ENCODE peak calls at places on chromosomes 12 and 14, in six cellular contexts. V, K, J, L, U and S are unnamed samples.

GRCh38 chr12:128942960-128943477 is 89.7 kb downstream of the GLT1D1 start:
- DNase-seq in K (no peak), J (no peak), L (no peak), U (no peak), V (no peak), S (no peak)

GRCh38 chr12:110109037-110109836 is 14.9 kb upstream of the IFT81 start:
- DNase-seq in K (peak), L (peak), V (peak), U (no peak), J (peak), S (no peak)

GRCh38 chr12:96236221-96236822 is 42.1 kb downstream of the ELK3 start:
- DNase-seq in J (no peak), L (no peak), V (no peak), K (no peak), U (no peak), S (no peak)

GRCh38 chr12:11863988-11864387 is 206.8 kb upstream of the BCL2L14 start:
- DNase-seq in V (no peak), U (no peak), J (peak), L (no peak), K (no peak), S (no peak)

GRCh38 chr12:77089701-77090220 is 24.4 kb upstream of the E2F7 start:
- DNase-seq in V (no peak), L (no peak), U (no peak), K (no peak), J (no peak), S (no peak)

GRCh38 chr12:93667672-93668071 is 9.5 kb upstream of the CRADD start:
- DNase-seq in J (peak), U (no peak), V (no peak), K (no peak), L (no peak), S (no peak)

GRCh38 chr12:12696562-12697383 is 790 bp upstream of the GPR19 start:
- DNase-seq in V (peak), J (peak), K (peak), L (peak), U (peak), S (peak)

GRCh38 chr12:110254971-110255540 is 26.0 kb upstream of the ATP2A2 start:
- DNase-seq in L (no peak), J (no peak), V (peak), K (no peak), U (no peak), S (no peak)

GRCh38 chr12:105596731-105597130 is 266.2 kb downstream of the C12orf75 start:
- DNase-seq in U (no peak), J (no peak), V (no peak), L (no peak), K (no peak), S (no peak)

GRCh38 chr12:85130631-85131030 is 94.5 kb downstream of the LRRIQ1 start:
- DNase-seq in K (no peak), L (peak), U (no peak), V (no peak), J (peak), S (no peak)

GRCh38 chr14:22549304-22549962 is 39.6 kb downstream of the DAD1 start:
- DNase-seq in L (no peak), U (no peak), J (no peak), V (no peak), K (no peak), S (no peak)

GRCh38 chr12:98594050-98594853 is 766 bp downstream of the SLC25A3 start:
- DNase-seq in K (peak), J (peak), V (peak), L (peak), U (no peak), S (no peak)

GRCh38 chr12:547883-548470 is 88.2 kb downstream of the B4GALNT3 start:
- DNase-seq in J (no peak), V (no peak), U (no peak), K (no peak), L (no peak), S (no peak)

GRCh38 chr12:19183121-19183838 is 53.7 kb downstream of the PLEKHA5 start:
- DNase-seq in J (peak), V (no peak), U (no peak), L (peak), K (no peak), S (no peak)
- TF ChIP-seq CTCF in J (peak), V (no peak), U (no peak), L (peak), K (no peak), S (no peak)

GRCh38 chr14:105065280-105066228 is at the start of gene GPR132:
- DNase-seq in U (peak), K (peak), L (peak), J (no peak), V (peak), S (peak)

GRCh38 chr14:105067969-105068301 is 2.7 kb upstream of the GPR132 start:
- DNase-seq in V (peak), U (peak), K (no peak), J (no peak), L (no peak), S (no peak)

GRCh38 chr14:105066285-105067071 is 1.2 kb upstream of the GPR132 start:
- DNase-seq in U (peak), V (peak), K (no peak), J (no peak), L (peak), S (no peak)

GRCh38 chr14:105068818-105069217 is 3.6 kb upstream of the GPR132 start:
- DNase-seq in K (no peak), J (no peak), U (peak), L (no peak), V (peak), S (no peak)

DNA sequence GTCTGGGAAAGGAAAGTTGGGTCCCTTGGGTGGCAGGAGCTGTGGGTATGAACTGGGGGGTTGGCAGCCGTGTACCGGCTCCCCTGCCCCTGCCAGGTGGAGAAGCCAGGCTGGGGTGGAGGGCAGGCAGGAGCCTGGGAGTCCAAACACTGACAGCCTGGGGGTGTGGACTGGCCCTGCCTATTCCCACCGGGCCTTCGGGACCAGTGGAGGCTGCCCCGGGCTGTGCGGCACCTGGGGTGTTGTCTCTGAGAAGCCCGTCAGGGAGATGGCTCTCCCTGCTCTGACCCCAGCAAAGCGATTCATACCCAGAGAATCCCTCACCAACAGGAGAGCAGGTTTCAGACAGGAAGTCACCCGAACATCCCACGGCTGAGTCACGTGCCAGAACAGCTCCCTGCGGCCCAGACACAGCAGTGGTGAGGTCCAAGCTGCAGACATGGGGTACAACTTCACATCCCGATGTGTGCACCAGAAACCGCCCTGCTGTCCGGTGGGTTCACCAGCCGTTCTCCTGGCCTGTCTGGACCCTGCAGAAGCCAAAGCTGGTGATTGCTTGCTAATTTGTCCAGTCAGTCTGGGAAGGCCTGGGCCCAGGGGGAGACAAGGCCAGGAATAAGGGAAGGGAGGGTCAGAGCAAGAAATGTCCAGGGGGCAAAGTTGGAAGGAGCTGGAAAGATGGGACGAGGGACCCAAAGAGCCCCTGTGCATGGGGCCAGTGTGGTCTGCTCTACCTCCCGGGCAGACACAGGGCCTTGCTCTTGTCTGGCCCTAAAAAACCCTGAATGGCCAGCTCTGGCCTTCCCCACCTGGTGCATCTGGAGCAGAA is 2.1 kb upstream of the GPR132 start:
- DNase-seq in L (no peak), V (peak), K (no peak), J (peak), U (peak), S (no peak)
- H3K4me3 ChIP-seq in L (no peak), V (no peak), K (no peak), J (no peak), U (peak), S (peak)

GRCh38 chr12:132724506-132725220 is 14.0 kb downstream of the PGAM5 start:
- DNase-seq in L (no peak), V (no peak), K (no peak), J (peak), U (no peak), S (no peak)
- TF ChIP-seq CTCF in L (no peak), V (no peak), K (no peak), J (peak), U (no peak), S (no peak)

GRCh38 chr14:75979641-75980422 is 2.0 kb downstream of the TGFB3 start:
- DNase-seq in V (no peak), K (no peak), J (peak), U (no peak), L (no peak), S (no peak)

GRCh38 chr14:75981426-75981825 is 369 bp downstream of the TGFB3 start:
- DNase-seq in U (peak), J (no peak), V (no peak), L (peak), K (no peak), S (peak)

GRCh38 chr14:75981826-75982723 is at the start of gene TGFB3:
- DNase-seq in L (peak), U (peak), K (peak), V (peak), J (peak), S (no peak)

GRCh38 chr14:75979071-75979571 is 2.7 kb downstream of the TGFB3 start:
- DNase-seq in U (peak), K (no peak), J (peak), L (peak), V (no peak), S (no peak)

DNA sequence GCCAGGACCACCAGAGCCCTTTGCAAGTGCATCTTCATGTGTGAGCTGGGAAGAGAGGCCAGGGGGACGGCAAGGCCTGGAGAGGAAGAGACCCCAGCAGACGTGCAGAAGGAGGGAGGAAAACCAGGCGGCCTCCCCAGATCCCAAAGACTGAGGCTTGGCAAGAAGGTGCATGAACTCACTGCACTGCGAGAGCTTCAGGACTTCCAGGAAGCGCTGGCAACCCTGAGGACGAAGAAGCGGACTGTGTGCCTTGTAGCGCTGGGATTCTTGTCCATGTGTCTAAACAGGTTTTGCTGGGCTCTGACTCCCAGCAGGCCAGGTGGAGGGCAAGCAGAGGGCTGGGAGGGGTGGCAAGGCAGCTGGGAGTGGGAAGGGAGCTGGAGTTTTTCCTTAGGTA is 939 bp downstream of the TGFB3 start:
- DNase-seq in U (no peak), K (peak), J (peak), L (no peak), V (no peak), S (no peak)
- H3K4me3 ChIP-seq in U (no peak), K (peak), J (peak), L (no peak), V (no peak), S (no peak)

GRCh38 chr12:25816637-25817036 is 141.8 kb upstream of the RASSF8 start:
- DNase-seq in V (no peak), J (peak), K (no peak), L (no peak), U (no peak), S (no peak)
- TF ChIP-seq CTCF in V (no peak), J (no peak), K (no peak), L (no peak), U (no peak), S (no peak)

DNA sequence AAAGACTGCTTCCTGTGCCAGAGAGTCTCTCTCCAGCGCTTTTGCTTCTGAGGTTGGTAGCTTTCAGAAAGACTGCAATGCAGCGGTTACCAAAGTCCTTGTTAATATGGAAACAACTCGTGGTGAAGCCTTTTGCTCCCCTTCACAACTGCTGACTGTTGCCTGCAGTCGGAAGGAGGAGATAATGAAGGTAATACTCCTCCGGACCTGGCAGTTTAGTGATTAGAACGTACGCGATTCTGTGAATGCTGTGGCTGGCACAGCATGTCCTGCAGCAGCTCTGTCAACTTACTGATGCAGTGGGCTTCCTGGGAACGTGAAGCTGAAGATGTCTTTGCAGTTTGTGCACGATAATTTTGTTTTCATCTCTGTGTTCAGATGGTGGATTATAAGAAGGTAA is 51.0 kb downstream of the TRAF3 start:
- DNase-seq in K (no peak), V (no peak), L (no peak), U (no peak), J (no peak), S (no peak)
- H3K4me3 ChIP-seq in K (no peak), V (no peak), L (no peak), U (no peak), J (no peak), S (no peak)

GRCh38 chr14:56754966-56755365 is 55.3 kb downstream of the OTX2 start:
- DNase-seq in J (no peak), K (no peak), L (no peak), U (no peak), V (no peak), S (no peak)

GRCh38 chr14:56752428-56752827 is 57.9 kb downstream of the OTX2 start:
- DNase-seq in K (no peak), U (no peak), J (no peak), V (no peak), L (peak), S (no peak)

DNA sequence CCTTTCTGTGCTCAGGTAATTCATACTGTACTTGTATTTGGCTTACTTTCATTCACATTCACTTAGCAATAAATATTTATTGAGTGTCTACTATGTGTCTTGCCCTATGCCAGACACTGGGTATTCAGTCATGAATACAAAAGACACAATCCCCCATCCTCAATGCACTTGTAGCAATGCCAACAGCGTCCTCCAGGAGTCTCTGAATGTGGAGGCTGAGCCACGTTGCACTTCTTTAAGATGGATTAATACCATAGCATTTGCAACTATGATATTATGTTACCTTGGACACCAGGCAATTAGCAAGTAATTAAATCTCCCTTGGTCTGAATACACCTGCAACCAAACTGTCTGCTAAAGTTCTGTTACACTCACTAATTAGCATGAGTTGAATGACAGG is 58.8 kb downstream of the OTX2 start:
- DNase-seq in U (no peak), L (no peak), K (no peak), V (no peak), J (no peak), S (no peak)
- TF ChIP-seq CTCF in U (no peak), L (no peak), K (no peak), V (no peak), J (no peak), S (peak)

GRCh38 chr12:48631071-48631470 is 51.0 kb downstream of the KANSL2 start:
- DNase-seq in K (no peak), L (no peak), V (no peak), U (no peak), J (no peak), S (no peak)

GRCh38 chr12:48629541-48629940 is 52.5 kb downstream of the KANSL2 start:
- DNase-seq in U (no peak), V (no peak), L (no peak), K (no peak), J (no peak), S (no peak)

GRCh38 chr12:48630346-48630745 is 51.7 kb downstream of the KANSL2 start:
- DNase-seq in L (no peak), V (no peak), U (no peak), K (no peak), J (no peak), S (no peak)
- H3K4me3 ChIP-seq in L (no peak), V (no peak), U (no peak), K (no peak), J (no peak), S (no peak)

GRCh38 chr12:3303410-3304136 is 187.4 kb upstream of the PRMT8 start:
- DNase-seq in K (no peak), V (no peak), L (peak), J (no peak), U (no peak), S (no peak)
- TF ChIP-seq CTCF in K (no peak), V (no peak), L (peak), J (no peak), U (no peak), S (no peak)